ENCODE peak calls at places on chromosomes 12 and 14, in six cellular contexts. One of them, this sample, is unnamed.

GRCh38 chr12:67926063-67926462 is 63.2 kb upstream of the IFNG-AS1 start:
- DNase-seq in Peyer's patch: no peak
- DNase-seq in H7: no peak
- DNase-seq in spleen: no peak
- DNase-seq in astrocyte of the cerebellum: no peak
- DNase-seq in uterus: no peak
- DNase-seq in this sample: no peak

GRCh38 chr12:133130808-133131128 is 341 bp downstream of the ZNF10 start:
- DNase-seq in Peyer's patch: peak
- DNase-seq in H7: no peak
- DNase-seq in spleen: peak
- DNase-seq in astrocyte of the cerebellum: no peak
- DNase-seq in uterus: no peak
- DNase-seq in this sample: no peak

GRCh38 chr14:44803239-44803905 is 158.4 kb downstream of the KLHL28 start:
- DNase-seq in Peyer's patch: no peak
- DNase-seq in H7: peak
- DNase-seq in spleen: no peak
- DNase-seq in astrocyte of the cerebellum: peak
- DNase-seq in uterus: no peak
- DNase-seq in this sample: peak

GRCh38 chr12:12642916-12643315 is 31.2 kb downstream of the CREBL2 start:
- DNase-seq in Peyer's patch: no peak
- DNase-seq in H7: no peak
- DNase-seq in spleen: no peak
- DNase-seq in astrocyte of the cerebellum: no peak
- DNase-seq in uterus: no peak
- DNase-seq in this sample: no peak

GRCh38 chr14:53151867-53152626 is 1.1 kb downstream of the DDHD1 start:
- DNase-seq in Peyer's patch: peak
- DNase-seq in H7: peak
- DNase-seq in spleen: peak
- DNase-seq in astrocyte of the cerebellum: no peak
- DNase-seq in uterus: peak
- DNase-seq in this sample: peak

GRCh38 chr14:61203059-61203753 is 77.9 kb downstream of the TMEM30B start:
- DNase-seq in Peyer's patch: no peak
- DNase-seq in H7: no peak
- DNase-seq in spleen: no peak
- DNase-seq in astrocyte of the cerebellum: no peak
- DNase-seq in uterus: no peak
- DNase-seq in this sample: no peak

GRCh38 chr12:88132387-88132786 is 9.5 kb downstream of the CEP290 start:
- DNase-seq in Peyer's patch: no peak
- DNase-seq in H7: no peak
- DNase-seq in spleen: no peak
- DNase-seq in astrocyte of the cerebellum: no peak
- DNase-seq in uterus: no peak
- DNase-seq in this sample: no peak

GRCh38 chr14:52446355-52446754 is 106.0 kb downstream of the TXNDC16 start:
- DNase-seq in Peyer's patch: no peak
- DNase-seq in H7: no peak
- DNase-seq in spleen: no peak
- DNase-seq in astrocyte of the cerebellum: no peak
- DNase-seq in uterus: no peak
- DNase-seq in this sample: no peak

GRCh38 chr14:26594148-26594547 is 3.7 kb downstream of the NOVA1 start:
- DNase-seq in Peyer's patch: no peak
- DNase-seq in H7: no peak
- DNase-seq in spleen: no peak
- DNase-seq in astrocyte of the cerebellum: no peak
- DNase-seq in uterus: no peak
- DNase-seq in this sample: no peak
- H3K4me3 ChIP-seq in Peyer's patch: no peak
- H3K4me3 ChIP-seq in H7: no peak
- H3K4me3 ChIP-seq in spleen: no peak
- H3K4me3 ChIP-seq in astrocyte of the cerebellum: no peak
- H3K4me3 ChIP-seq in uterus: no peak
- H3K4me3 ChIP-seq in this sample: no peak

DNA sequence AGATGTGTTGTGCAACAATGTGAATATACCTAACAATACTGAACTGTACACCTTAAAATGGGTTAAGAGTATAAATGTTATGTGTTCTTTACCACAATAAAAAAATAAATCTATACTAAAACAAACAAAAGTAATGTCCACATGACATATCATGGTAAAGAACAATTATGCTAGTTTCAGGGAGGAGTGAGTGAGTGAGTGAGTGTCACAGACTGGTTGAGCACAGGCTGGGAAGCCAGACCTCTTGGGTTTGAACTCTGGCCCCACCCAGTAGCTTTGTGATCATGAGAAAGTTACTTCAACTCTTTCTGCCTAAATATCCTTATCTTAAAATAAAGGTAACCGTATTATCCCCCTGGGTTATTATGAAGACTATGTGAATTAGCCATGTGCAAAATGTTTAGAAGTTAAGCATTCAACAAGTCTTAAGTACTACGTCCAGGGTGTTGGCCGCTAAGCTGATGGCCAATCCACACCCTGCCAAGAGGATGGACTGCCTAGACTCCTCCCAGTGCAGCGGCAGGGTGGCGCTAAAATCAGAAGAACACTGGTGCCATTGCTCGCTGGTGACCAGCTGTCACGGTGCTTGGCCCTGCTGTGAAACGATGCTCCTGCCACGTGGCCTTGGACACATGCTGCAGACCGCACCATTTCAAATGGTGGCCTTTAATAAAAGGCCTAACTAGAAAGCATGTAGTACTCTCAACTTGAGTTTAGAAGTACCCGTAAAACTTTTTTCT is 7.3 kb downstream of the SLC2A13 start:
- DNase-seq in Peyer's patch: no peak
- DNase-seq in H7: no peak
- DNase-seq in spleen: peak
- DNase-seq in astrocyte of the cerebellum: no peak
- DNase-seq in uterus: no peak
- DNase-seq in this sample: no peak
- H3K4me3 ChIP-seq in Peyer's patch: no peak
- H3K4me3 ChIP-seq in H7: no peak
- H3K4me3 ChIP-seq in spleen: no peak
- H3K4me3 ChIP-seq in astrocyte of the cerebellum: no peak
- H3K4me3 ChIP-seq in uterus: no peak
- H3K4me3 ChIP-seq in this sample: no peak

DNA sequence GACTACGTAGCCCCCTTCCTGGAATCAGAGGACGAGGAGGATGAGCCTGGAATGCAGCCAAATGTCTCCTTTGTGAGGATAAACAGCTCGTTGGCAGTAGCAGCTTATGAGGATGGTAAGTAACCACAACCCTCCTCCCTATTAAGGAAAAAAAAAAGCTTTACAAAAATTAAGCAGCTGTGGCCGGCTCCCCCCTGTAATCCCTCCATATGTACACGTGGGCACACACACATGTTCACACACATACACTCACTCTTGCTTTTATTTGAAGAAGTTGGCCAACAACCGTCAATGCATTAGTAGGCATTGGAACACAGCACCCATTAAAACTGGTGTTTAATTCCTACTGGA is 54.0 kb downstream of the FBXW8 start:
- DNase-seq in Peyer's patch: no peak
- DNase-seq in H7: no peak
- DNase-seq in spleen: no peak
- DNase-seq in astrocyte of the cerebellum: no peak
- DNase-seq in uterus: no peak
- DNase-seq in this sample: no peak
- H3K4me3 ChIP-seq in Peyer's patch: no peak
- H3K4me3 ChIP-seq in H7: no peak
- H3K4me3 ChIP-seq in spleen: no peak
- H3K4me3 ChIP-seq in astrocyte of the cerebellum: no peak
- H3K4me3 ChIP-seq in uterus: no peak
- H3K4me3 ChIP-seq in this sample: no peak

DNA sequence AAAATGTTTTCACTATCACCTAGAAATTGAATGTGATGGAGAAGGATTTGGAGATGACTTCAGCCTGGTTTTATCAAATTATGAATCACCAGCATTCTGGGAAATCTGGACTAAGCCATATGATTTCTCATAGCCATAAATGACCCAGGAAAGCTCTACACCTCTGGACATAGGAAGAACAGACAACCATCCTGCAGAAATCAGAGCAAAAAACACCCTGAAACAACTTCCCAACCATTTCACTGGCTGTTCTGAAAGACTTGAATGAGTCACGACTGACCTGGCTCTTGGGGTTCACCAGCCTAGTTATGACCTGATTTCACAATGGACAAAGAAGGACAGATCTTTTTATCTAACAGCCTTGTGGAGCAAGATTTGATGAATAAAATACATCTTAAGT is 123.8 kb downstream of the KCNH5 start:
- DNase-seq in Peyer's patch: no peak
- DNase-seq in H7: no peak
- DNase-seq in spleen: no peak
- DNase-seq in astrocyte of the cerebellum: no peak
- DNase-seq in uterus: no peak
- DNase-seq in this sample: no peak
- H3K4me3 ChIP-seq in Peyer's patch: no peak
- H3K4me3 ChIP-seq in H7: no peak
- H3K4me3 ChIP-seq in spleen: no peak
- H3K4me3 ChIP-seq in astrocyte of the cerebellum: no peak
- H3K4me3 ChIP-seq in uterus: no peak
- H3K4me3 ChIP-seq in this sample: no peak

GRCh38 chr12:114680498-114681148 is 3.4 kb downstream of the TBX3 start:
- DNase-seq in Peyer's patch: no peak
- DNase-seq in H7: no peak
- DNase-seq in spleen: no peak
- DNase-seq in astrocyte of the cerebellum: no peak
- DNase-seq in uterus: no peak
- DNase-seq in this sample: no peak
- H3K4me3 ChIP-seq in Peyer's patch: peak
- H3K4me3 ChIP-seq in H7: no peak
- H3K4me3 ChIP-seq in spleen: peak
- H3K4me3 ChIP-seq in astrocyte of the cerebellum: peak
- H3K4me3 ChIP-seq in uterus: peak
- H3K4me3 ChIP-seq in this sample: no peak

GRCh38 chr12:122894173-122895121 is 1.5 kb downstream of the VPS37B start:
- DNase-seq in Peyer's patch: peak
- DNase-seq in H7: no peak
- DNase-seq in spleen: no peak
- DNase-seq in astrocyte of the cerebellum: no peak
- DNase-seq in uterus: peak
- DNase-seq in this sample: no peak

GRCh38 chr12:122895290-122895689 is 634 bp downstream of the VPS37B start:
- DNase-seq in Peyer's patch: no peak
- DNase-seq in H7: no peak
- DNase-seq in spleen: no peak
- DNase-seq in astrocyte of the cerebellum: no peak
- DNase-seq in uterus: no peak
- DNase-seq in this sample: no peak

GRCh38 chr12:122893208-122894151 is 2.4 kb downstream of the VPS37B start:
- DNase-seq in Peyer's patch: peak
- DNase-seq in H7: no peak
- DNase-seq in spleen: no peak
- DNase-seq in astrocyte of the cerebellum: no peak
- DNase-seq in uterus: no peak
- DNase-seq in this sample: no peak

GRCh38 chr12:122895757-122896636 is at the start of gene VPS37B:
- DNase-seq in Peyer's patch: peak
- DNase-seq in H7: peak
- DNase-seq in spleen: peak
- DNase-seq in astrocyte of the cerebellum: no peak
- DNase-seq in uterus: peak
- DNase-seq in this sample: no peak

DNA sequence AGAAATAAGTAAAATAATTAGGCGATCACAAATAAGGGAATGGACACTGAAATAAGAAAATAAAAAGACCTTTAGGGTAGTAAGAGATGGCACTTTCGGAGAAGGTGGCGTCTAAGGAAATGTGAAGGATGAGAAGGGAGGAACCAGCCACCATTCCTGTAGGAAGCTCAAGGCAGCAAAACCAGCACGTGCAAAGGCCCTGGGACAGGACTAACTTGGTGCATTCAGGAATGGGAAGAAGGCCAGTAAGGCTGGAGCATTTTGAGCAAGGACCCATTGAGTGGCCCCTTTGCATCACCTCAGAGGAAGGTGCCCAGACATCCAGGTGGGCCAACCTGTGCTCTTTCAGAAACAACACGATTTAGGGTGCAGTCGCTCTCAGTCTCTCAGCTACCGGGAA is 738 bp upstream of the VPS37B start:
- DNase-seq in Peyer's patch: peak
- DNase-seq in H7: peak
- DNase-seq in spleen: no peak
- DNase-seq in astrocyte of the cerebellum: no peak
- DNase-seq in uterus: peak
- DNase-seq in this sample: no peak
- H3K4me3 ChIP-seq in Peyer's patch: no peak
- H3K4me3 ChIP-seq in H7: no peak
- H3K4me3 ChIP-seq in spleen: no peak
- H3K4me3 ChIP-seq in astrocyte of the cerebellum: no peak
- H3K4me3 ChIP-seq in uterus: no peak
- H3K4me3 ChIP-seq in this sample: no peak

GRCh38 chr14:102568115-102568614 is 24.3 kb upstream of the RCOR1 start:
- DNase-seq in Peyer's patch: peak
- DNase-seq in H7: peak
- DNase-seq in spleen: no peak
- DNase-seq in astrocyte of the cerebellum: no peak
- DNase-seq in uterus: no peak
- DNase-seq in this sample: peak
- H3K4me3 ChIP-seq in Peyer's patch: no peak
- H3K4me3 ChIP-seq in H7: no peak
- H3K4me3 ChIP-seq in spleen: no peak
- H3K4me3 ChIP-seq in astrocyte of the cerebellum: no peak
- H3K4me3 ChIP-seq in uterus: no peak
- H3K4me3 ChIP-seq in this sample: peak

GRCh38 chr12:6964605-6965025 is 5.8 kb downstream of the PHB2 start:
- DNase-seq in Peyer's patch: no peak
- DNase-seq in H7: no peak
- DNase-seq in spleen: peak
- DNase-seq in astrocyte of the cerebellum: no peak
- DNase-seq in uterus: no peak
- DNase-seq in this sample: no peak
- H3K4me3 ChIP-seq in Peyer's patch: peak
- H3K4me3 ChIP-seq in H7: no peak
- H3K4me3 ChIP-seq in spleen: no peak
- H3K4me3 ChIP-seq in astrocyte of the cerebellum: no peak
- H3K4me3 ChIP-seq in uterus: no peak
- H3K4me3 ChIP-seq in this sample: no peak

GRCh38 chr12:94150483-94151225 is 2.3 kb downstream of the PLXNC1 start:
- DNase-seq in Peyer's patch: peak
- DNase-seq in H7: peak
- DNase-seq in spleen: peak
- DNase-seq in astrocyte of the cerebellum: no peak
- DNase-seq in uterus: no peak
- DNase-seq in this sample: no peak
- H3K4me3 ChIP-seq in Peyer's patch: peak
- H3K4me3 ChIP-seq in H7: peak
- H3K4me3 ChIP-seq in spleen: peak
- H3K4me3 ChIP-seq in astrocyte of the cerebellum: no peak
- H3K4me3 ChIP-seq in uterus: peak
- H3K4me3 ChIP-seq in this sample: peak

GRCh38 chr14:101236496-101237240 is 324.6 kb upstream of the DIO3 start:
- DNase-seq in Peyer's patch: peak
- DNase-seq in H7: peak
- DNase-seq in spleen: no peak
- DNase-seq in astrocyte of the cerebellum: no peak
- DNase-seq in uterus: no peak
- DNase-seq in this sample: no peak
- H3K4me3 ChIP-seq in Peyer's patch: no peak
- H3K4me3 ChIP-seq in H7: no peak
- H3K4me3 ChIP-seq in spleen: no peak
- H3K4me3 ChIP-seq in astrocyte of the cerebellum: no peak
- H3K4me3 ChIP-seq in uterus: no peak
- H3K4me3 ChIP-seq in this sample: no peak